ENCODE peak calls at places on chromosomes 5 and 9, in five cellular contexts. J is IMR-90, B is ovary, A is A549, O is lower leg skin. I is an unnamed sample.

GRCh38 chr5:115968770-115969169 is 6.5 kb downstream of the LVRN start:
- DNase-seq in J (no peak), B (no peak), A (no peak), O (no peak), I (no peak)

GRCh38 chr5:129094924-129095797 is 612 bp downstream of the ISOC1 start:
- DNase-seq in J (peak; percentile 31), B (peak; percentile 79), A (peak; percentile 22), O (peak; percentile 36), I (peak; percentile 10)

GRCh38 chr5:131406997-131407638 is 143.3 kb downstream of the CDC42SE2 start:
- DNase-seq in J (no peak), B (no peak), A (no peak), O (no peak), I (no peak)

GRCh38 chr9:89422151-89422918 is 75.6 kb downstream of the SEMA4D start:
- DNase-seq in J (peak; percentile 88), B (no peak), A (no peak), O (no peak), I (peak; percentile 86)

GRCh38 chr5:33685873-33686550 is 205.8 kb downstream of the ADAMTS12 start:
- DNase-seq in J (no peak), B (no peak), A (no peak), O (no peak), I (no peak)

GRCh38 chr9:123927625-123928308 is 2.2 kb downstream of the DENND1A start:
- DNase-seq in J (peak; percentile 55), B (no peak), A (no peak), O (no peak), I (peak; percentile 50)

GRCh38 chr5:1414311-1415058 is 30.8 kb downstream of the SLC6A3 start:
- DNase-seq in J (no peak), B (no peak), A (no peak), O (no peak), I (no peak)

GRCh38 chr5:95962785-95963184 is 1.1 kb upstream of the ELL2 start:
- DNase-seq in J (no peak), B (no peak), A (no peak), O (no peak), I (no peak)

GRCh38 chr5:1180096-1180495 is 21.3 kb upstream of the SLC6A19 start:
- DNase-seq in J (no peak), B (no peak), A (no peak), O (no peak), I (no peak)

GRCh38 chr5:35920890-35921289 is 17.5 kb downstream of the CAPSL start:
- DNase-seq in J (no peak), B (no peak), A (no peak), O (no peak), I (no peak)

GRCh38 chr9:90296539-90296938 is 346.1 kb downstream of the DIRAS2 start:
- DNase-seq in J (no peak), B (no peak), A (no peak), O (no peak), I (no peak)

GRCh38 chr9:114291886-114292590 is 30.9 kb upstream of the ORM1 start:
- DNase-seq in J (no peak), B (peak; percentile 7), A (no peak), O (no peak), I (no peak)

GRCh38 chr5:66877843-66878242 is 281.6 kb downstream of the MAST4 start:
- DNase-seq in J (peak; percentile 47), B (no peak), A (peak; percentile 7), O (no peak), I (no peak)

GRCh38 chr9:130254753-130255637 is 10.6 kb upstream of the HMCN2 start:
- DNase-seq in J (no peak), B (no peak), A (no peak), O (no peak), I (no peak)

GRCh38 chr5:118529361-118530154 is 458.8 kb downstream of the DTWD2 start:
- DNase-seq in J (no peak), B (no peak), A (no peak), O (no peak), I (no peak)

GRCh38 chr9:29976981-29977380 is 2403.7 kb upstream of the C9orf72 start:
- DNase-seq in J (no peak), B (no peak), A (no peak), O (no peak), I (no peak)

GRCh38 chr5:141947366-141947765 is 10.6 kb downstream of the PCDH12 start:
- DNase-seq in J (no peak), B (no peak), A (no peak), O (no peak), I (no peak)

GRCh38 chr9:136762915-136763648 is 1.2 kb downstream of the LCN15 start:
- DNase-seq in J (no peak), B (peak; percentile 54), A (peak; percentile 49), O (no peak), I (peak; percentile 81)
- TF ChIP-seq POLR2A in J (no peak), B (no peak), A (peak; percentile 22), O (no peak), I (no peak)

DNA sequence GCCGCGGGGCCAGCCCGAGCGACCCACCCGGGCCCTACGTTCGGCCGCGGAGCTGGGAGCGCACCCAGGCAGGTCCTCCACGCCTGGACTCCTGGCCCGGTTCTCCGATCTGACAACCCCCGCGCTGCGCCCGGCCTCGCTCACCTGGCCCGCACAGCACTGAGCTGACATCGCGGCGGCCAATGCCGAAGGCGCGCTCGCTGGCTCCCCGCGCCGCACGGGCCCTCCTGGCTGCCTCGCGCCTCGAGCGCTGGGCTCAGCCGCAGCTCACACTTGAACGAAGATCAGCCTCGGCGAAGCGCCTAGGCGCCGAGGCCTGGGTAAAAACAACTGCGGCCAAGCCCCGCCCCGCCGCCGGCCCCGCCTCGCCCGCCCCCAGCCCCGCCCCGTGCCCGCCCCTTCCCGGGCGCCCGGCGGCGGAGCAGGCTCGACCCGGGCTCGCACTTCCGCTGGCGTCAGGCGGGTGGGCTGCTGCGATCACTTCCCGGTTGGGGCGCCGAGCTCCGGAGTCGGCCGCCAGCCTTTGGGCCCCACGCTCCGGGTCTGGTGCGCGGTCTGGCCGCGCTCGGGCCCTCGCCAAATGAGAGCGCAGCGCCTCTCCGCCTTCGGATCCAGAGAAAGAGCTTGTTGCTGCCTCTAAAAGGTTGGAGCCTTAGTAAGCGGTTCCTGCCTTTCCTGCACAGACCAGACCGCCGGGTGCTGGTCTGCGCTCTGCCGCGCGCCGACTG is at the start of gene SERINC5:
- DNase-seq in J (peak; percentile 68), B (peak; percentile 88), A (peak; percentile 72), O (peak; percentile 75), I (peak; percentile 75)
- TF ChIP-seq POLR2A in J (peak; percentile 88), B (peak; percentile 93), A (peak; percentile 85), O (no peak), I (peak; percentile 87)

GRCh38 chr5:65624570-65625555 is at the start of the genes SHLD3 and TRAPPC13:
- DNase-seq in J (peak; percentile 85), B (peak; percentile 81), A (peak; percentile 64), O (peak; percentile 85), I (peak; percentile 30)
- TF ChIP-seq POLR2A in J (peak; percentile 50), B (no peak), A (peak; percentile 37), O (no peak), I (peak; percentile 24)

DNA sequence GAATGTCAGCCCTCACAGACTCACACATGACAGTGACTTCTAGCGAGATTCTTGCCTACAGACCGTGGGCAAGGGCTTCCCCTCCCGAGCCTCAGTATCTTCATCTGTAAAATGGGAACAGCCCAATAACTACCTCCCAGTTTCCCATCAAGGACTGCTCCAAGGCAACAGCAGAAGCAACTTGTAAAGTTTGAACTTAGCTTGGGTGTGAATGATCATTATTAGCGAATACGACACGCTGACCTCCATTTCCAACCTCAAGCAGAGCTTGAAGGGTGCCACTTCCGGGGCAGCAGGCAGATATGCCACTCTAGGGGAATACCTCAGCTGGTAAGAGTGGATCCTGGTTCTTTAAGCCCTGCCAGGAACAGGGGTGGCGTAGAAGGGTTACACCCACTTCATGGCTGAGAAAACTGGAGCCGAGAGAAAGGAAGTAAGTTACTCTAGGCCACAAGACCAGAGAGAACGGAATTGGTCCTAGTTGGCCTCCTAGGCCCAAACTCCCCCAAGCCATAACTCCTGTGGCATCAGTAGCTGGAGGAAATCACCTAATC is 2.0 kb downstream of the RNF44 start:
- DNase-seq in J (peak; percentile 24), B (no peak), A (no peak), O (no peak), I (no peak)
- TF ChIP-seq POLR2A in J (no peak), B (no peak), A (no peak), O (no peak), I (no peak)

GRCh38 chr9:133335924-133336811 is at the start of gene SURF6:
- DNase-seq in J (peak; percentile 81), B (peak; percentile 84), A (peak; percentile 75), O (peak; percentile 85), I (peak; percentile 93)
- TF ChIP-seq POLR2A in J (peak; percentile 38), B (peak; percentile 40), A (peak; percentile 78), O (no peak), I (peak; percentile 59)

GRCh38 chr9:35079426-35080341 is at the start of gene FANCG:
- DNase-seq in J (peak; percentile 92), B (peak; percentile 85), A (peak; percentile 95), O (peak; percentile 84), I (peak; percentile 67)
- TF ChIP-seq POLR2A in J (no peak), B (peak; percentile 43), A (peak; percentile 88), O (no peak), I (peak; percentile 17)

GRCh38 chr9:137605146-137606004 is at the start of gene ARRDC1:
- DNase-seq in J (peak; percentile 85), B (peak; percentile 94), A (peak; percentile 66), O (peak; percentile 91), I (peak; percentile 96)
- TF ChIP-seq POLR2A in J (peak; percentile 49), B (peak; percentile 28), A (peak; percentile 78), O (no peak), I (peak; percentile 80)

DNA sequence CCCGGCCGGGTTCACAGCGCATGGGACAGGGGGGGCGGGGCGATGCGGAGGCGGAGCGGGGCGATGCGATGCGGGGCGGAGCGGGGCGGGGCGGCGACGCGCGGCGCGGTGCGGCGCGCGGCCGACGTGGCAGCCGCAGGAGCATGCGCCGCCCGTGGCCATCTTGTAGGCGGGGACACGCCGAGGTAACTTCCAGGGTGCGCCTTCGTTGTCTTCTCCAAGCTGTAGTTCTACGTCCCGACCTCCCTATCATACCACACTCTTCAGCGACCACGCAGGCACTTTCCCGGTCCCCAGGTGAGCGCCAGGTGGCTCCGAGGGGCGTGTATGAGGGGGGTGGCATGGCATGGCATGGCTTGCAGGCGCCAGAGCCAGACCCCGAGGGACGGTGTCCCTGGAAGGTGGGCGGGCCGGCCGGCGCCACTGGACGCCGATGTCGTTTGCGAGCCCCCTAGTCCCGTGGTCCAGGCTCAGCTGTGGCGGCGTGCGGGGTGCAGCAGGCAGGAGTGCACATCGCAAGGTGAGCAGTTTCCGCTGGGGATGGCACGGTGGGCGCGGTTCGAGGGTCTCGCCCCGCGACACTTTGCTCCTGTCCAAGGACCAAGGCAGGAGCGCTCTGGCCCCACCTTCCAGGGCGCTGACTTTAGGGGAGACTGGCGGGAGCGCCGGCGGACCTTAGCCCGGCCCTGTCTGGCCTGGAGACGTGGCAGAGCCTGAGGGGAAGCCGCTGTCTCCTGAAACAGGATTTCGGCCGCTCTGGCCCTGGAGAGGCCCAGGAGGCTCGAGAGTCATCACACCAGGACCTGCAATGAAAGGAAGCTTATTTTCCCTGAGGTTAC is at the start of gene PRRC1:
- DNase-seq in J (peak; percentile 81), B (peak; percentile 81), A (peak; percentile 64), O (peak; percentile 71), I (peak; percentile 73)
- TF ChIP-seq POLR2A in J (peak; percentile 73), B (peak; percentile 40), A (peak; percentile 94), O (no peak), I (peak; percentile 91)

I was measured in H54.